ENCODE peak calls at places on chromosomes 1 and 21, in four cellular contexts. H, M, E and I are unnamed samples.
A peak's percentile ranks its signal among the peaks of the same experiment; 100 is the strongest.

GRCh38 chr1:24849653-24850295 is 80.3 kb downstream of the RUNX3 start:
- DNase-seq in M (no peak), H (peak; percentile 58), E (no peak), I (peak; percentile 43)

GRCh38 chr1:201430790-201431189 is 9.3 kb upstream of the TNNI1 start:
- DNase-seq in E (no peak), H (no peak), M (no peak), I (no peak)

GRCh38 chr1:5907966-5908365 is 84.3 kb downstream of the NPHP4 start:
- DNase-seq in M (no peak), E (no peak), H (peak; percentile 31), I (no peak)

GRCh38 chr1:154414606-154415005 is 9.5 kb downstream of the IL6R start:
- DNase-seq in H (no peak), M (no peak), E (no peak), I (no peak)

GRCh38 chr1:13513885-13514546 is at the start of gene LRRC38:
- DNase-seq in E (no peak), H (peak; percentile 76), M (no peak), I (no peak)

GRCh38 chr1:12204754-12205658 is 24.8 kb upstream of the VPS13D start:
- DNase-seq in M (no peak), E (no peak), H (no peak), I (no peak)

GRCh38 chr1:79737193-79737592 is 730.7 kb upstream of the ADGRL4 start:
- DNase-seq in H (no peak), E (no peak), M (no peak), I (no peak)

GRCh38 chr21:14251336-14251735 is 35.4 kb downstream of the RBM11 start:
- DNase-seq in E (no peak), M (no peak), H (no peak), I (no peak)

GRCh38 chr1:161079436-161080110 is 9.8 kb downstream of the NECTIN4 start:
- DNase-seq in H (no peak), E (no peak), M (no peak), I (no peak)

GRCh38 chr1:116686175-116686574 is 18.6 kb upstream of the IGSF3 start:
- DNase-seq in H (no peak), M (no peak), E (no peak), I (no peak)

GRCh38 chr1:225973158-225973557 is 26.0 kb downstream of the SDE2 start:
- DNase-seq in E (no peak), H (no peak), M (no peak), I (no peak)

GRCh38 chr1:154944422-154945159 is 8.1 kb upstream of the PMVK start:
- DNase-seq in H (no peak), M (peak; percentile 87), E (no peak), I (no peak)

GRCh38 chr1:65421341-65422174 is 1.1 kb downstream of the LEPR start:
- DNase-seq in H (no peak), M (no peak), E (no peak), I (no peak)

GRCh38 chr1:75079535-75080290 is 54.5 kb upstream of the LHX8 start:
- DNase-seq in H (no peak), E (no peak), M (no peak), I (no peak)

GRCh38 chr1:70487910-70488665 is 77.0 kb downstream of the CTH start:
- DNase-seq in H (peak; percentile 63), E (peak; percentile 16), M (peak; percentile 43), I (peak; percentile 74)

GRCh38 chr1:7389201-7389785 is 381.8 kb upstream of the VAMP3 start:
- DNase-seq in H (peak; percentile 48), M (no peak), E (no peak), I (no peak)

DNA sequence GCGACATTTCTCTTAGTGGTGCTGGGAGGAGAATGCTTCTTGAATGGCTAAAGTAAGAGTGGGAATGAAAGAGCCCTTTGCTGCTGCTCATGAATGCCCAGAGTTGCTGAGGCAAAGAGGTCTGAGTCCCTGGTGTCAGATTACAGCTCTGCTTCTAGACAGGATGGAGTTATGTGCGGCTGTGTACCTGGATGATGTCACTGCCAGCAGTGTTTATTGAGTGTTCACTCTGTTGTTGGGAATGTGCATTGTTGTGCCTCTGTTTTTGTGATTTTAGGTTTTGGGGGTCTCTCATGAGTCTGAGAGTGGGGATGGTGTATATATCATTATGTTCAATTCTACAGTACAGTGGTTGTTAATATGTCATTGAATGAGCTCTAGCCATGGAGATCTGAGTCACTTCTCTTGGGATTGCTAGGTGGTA is 2.7 kb downstream of the CDC14A start:
- DNase-seq in E (no peak), M (peak; percentile 66), H (no peak), I (no peak)
- TF ChIP-seq SUZ12 in E (no peak), M (no peak), H (no peak), I (no peak)

GRCh38 chr1:62381831-62382505 is 54.9 kb upstream of the USP1 start:
- DNase-seq in E (no peak), M (no peak), H (no peak), I (no peak)

GRCh38 chr1:62373221-62373620 is 54.0 kb upstream of the KANK4 start:
- DNase-seq in H (no peak), M (no peak), E (no peak), I (no peak)

GRCh38 chr1:62382581-62382980 is 54.3 kb upstream of the USP1 start:
- DNase-seq in M (no peak), H (no peak), E (no peak), I (no peak)

GRCh38 chr1:62371375-62371774 is 52.1 kb upstream of the KANK4 start:
- DNase-seq in M (no peak), E (no peak), H (no peak), I (no peak)

DNA sequence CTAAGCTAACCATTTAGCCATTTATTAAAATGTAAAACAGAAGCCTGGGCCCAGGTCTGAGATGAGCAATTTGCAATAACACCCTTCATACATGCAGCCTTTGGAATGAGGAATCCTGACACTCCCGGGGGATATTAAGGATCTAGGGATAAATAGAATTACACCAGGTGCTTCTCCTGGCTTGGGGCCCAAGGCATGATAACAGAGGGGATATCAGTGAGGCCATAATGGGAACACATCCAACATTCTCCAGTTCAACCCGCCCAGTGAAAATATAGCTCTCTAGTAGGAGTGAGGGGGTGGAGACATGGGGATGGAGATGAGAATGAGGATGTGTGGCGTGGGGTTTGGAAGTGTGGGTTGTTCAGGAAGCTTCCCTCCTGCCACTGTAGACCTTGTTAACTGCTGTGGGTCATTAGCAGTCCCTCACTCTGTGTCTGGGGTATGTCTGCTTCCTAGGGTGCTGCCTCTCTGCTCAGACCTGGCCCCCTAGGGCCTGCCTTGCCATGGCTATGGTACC is 57.9 kb upstream of the KANK4 start:
- DNase-seq in H (no peak), E (no peak), M (no peak), I (no peak)
- TF ChIP-seq ZNF274 in H (no peak), E (no peak), M (no peak), I (no peak)

GRCh38 chr1:153260980-153261792 is 1.7 kb downstream of the LORICRIN start:
- DNase-seq in M (no peak), E (no peak), H (peak; percentile 74), I (peak; percentile 40)
- TF ChIP-seq SUZ12 in M (no peak), E (peak; percentile 27), H (no peak), I (peak; percentile 58)

GRCh38 chr1:20188455-20188817 is 2.1 kb upstream of the PLA2G2C start:
- DNase-seq in H (no peak), E (no peak), M (no peak), I (no peak)
- TF ChIP-seq ZNF274 in H (no peak), E (no peak), M (no peak), I (no peak)

GRCh38 chr1:162877412-162877811 is 16.4 kb upstream of the CCDC190 start:
- DNase-seq in E (no peak), H (no peak), M (no peak), I (no peak)

GRCh38 chr1:162878000-162878596 is 17.1 kb upstream of the CCDC190 start:
- DNase-seq in H (peak; percentile 87), M (peak; percentile 45), E (no peak), I (peak; percentile 80)

GRCh38 chr1:162872981-162873380 is 12.0 kb upstream of the CCDC190 start:
- DNase-seq in E (no peak), M (no peak), H (no peak), I (no peak)

GRCh38 chr1:162876751-162877150 is 15.8 kb upstream of the CCDC190 start:
- DNase-seq in H (no peak), E (no peak), M (no peak), I (no peak)

GRCh38 chr1:162873671-162874666 is 13.0 kb upstream of the CCDC190 start:
- DNase-seq in H (no peak), M (peak; percentile 75), E (no peak), I (no peak)
- TF ChIP-seq SUZ12 in H (no peak), M (no peak), E (no peak), I (no peak)

DNA sequence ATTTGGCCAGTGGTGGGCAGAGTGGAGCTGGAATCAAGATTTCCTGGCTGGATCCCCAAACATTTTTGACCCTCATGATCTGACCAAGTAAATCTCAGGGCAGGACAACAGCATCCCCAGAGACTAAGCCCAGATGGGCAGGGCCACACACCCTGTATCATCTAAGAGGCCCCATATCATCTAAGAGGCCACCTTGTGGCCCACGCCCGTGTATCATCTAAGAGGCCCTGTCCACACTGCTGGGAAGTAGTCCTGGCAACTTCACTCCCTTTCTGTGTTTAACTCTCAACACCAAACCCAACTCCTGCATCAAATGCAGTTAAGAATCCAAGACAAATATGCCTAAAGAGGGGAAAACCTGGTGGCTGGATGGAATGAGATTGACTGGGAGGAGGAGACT is 81.6 kb upstream of the SSX2IP start:
- DNase-seq in H (no peak), M (no peak), E (no peak), I (no peak)
- TF ChIP-seq ZNF274 in H (no peak), M (no peak), E (no peak), I (no peak)

DNA sequence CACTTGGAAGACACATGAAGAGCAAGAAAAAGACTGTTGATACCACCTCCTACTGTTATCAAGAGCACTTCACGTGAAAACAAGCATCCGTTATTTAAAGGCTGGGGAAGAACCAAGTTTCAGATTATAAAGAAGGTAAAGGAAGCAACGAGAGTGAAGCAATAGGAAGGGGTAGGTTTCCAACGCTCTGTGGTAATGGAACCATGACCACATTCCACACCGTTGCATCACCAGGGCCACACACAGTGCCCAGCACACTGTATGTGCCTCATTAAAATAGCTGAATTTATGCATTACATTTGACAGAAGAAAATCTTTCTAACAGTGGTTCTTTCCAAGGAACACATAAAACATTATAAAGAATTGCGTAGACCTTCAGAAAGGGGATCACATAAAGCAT is 435.8 kb downstream of the MRPL39 start:
- DNase-seq in H (no peak), M (no peak), E (no peak), I (no peak)
- TF ChIP-seq SUZ12 in H (no peak), M (no peak), E (no peak), I (no peak)

GRCh38 chr1:86352096-86352495 is 44.0 kb downstream of the ODF2L start:
- DNase-seq in M (no peak), H (no peak), E (no peak), I (no peak)
- TF ChIP-seq ZNF274 in M (no peak), H (no peak), E (no peak), I (no peak)